ENCODE peak calls at places on chromosomes 2 and 18, in six cellular contexts. V, Y, L, I, U and M are unnamed samples.

GRCh38 chr2:80689106-80689505 is 384.6 kb upstream of the LRRTM1 start:
- DNase-seq in I (no peak), U (no peak), Y (no peak), L (no peak), V (no peak), M (no peak)

GRCh38 chr2:55026202-55026601 is 24.0 kb downstream of the RTN4 start:
- DNase-seq in U (no peak), L (no peak), V (no peak), I (peak), Y (no peak), M (peak)

GRCh38 chr2:226971029-226971584 is 135.3 kb downstream of the RHBDD1 start:
- DNase-seq in I (no peak), Y (no peak), U (no peak), V (no peak), L (no peak), M (no peak)

GRCh38 chr18:44895176-44895798 is 214.6 kb downstream of the SETBP1 start:
- DNase-seq in U (no peak), Y (no peak), V (peak), L (peak), I (peak), M (peak)

GRCh38 chr2:239165206-239165831 is 235.5 kb downstream of the HDAC4 start:
- DNase-seq in I (no peak), U (no peak), Y (peak), L (no peak), V (no peak), M (no peak)

GRCh38 chr2:237786936-237787335 is 11.6 kb upstream of the RBM44 start:
- DNase-seq in Y (no peak), I (no peak), U (no peak), V (no peak), L (no peak), M (no peak)

GRCh38 chr2:127570282-127571250 is 35.1 kb downstream of the MYO7B start:
- DNase-seq in U (no peak), Y (peak), I (peak), L (no peak), V (no peak), M (no peak)

GRCh38 chr2:106011993-106012392 is 182.1 kb downstream of the UXS1 start:
- DNase-seq in U (no peak), V (no peak), L (no peak), I (no peak), Y (no peak), M (no peak)

GRCh38 chr2:149715005-149715592 is 127.5 kb upstream of the MMADHC start:
- DNase-seq in L (peak), V (no peak), U (peak), Y (no peak), I (peak), M (peak)

GRCh38 chr18:46448347-46448746 is 208.7 kb downstream of the LOXHD1 start:
- DNase-seq in V (no peak), Y (no peak), I (no peak), L (no peak), U (no peak), M (no peak)

GRCh38 chr2:23485261-23485660 is 100.3 kb downstream of the KLHL29 start:
- DNase-seq in V (no peak), L (no peak), U (no peak), I (no peak), Y (no peak), M (no peak)

GRCh38 chr18:79856119-79857080 is 58.7 kb downstream of the KCNG2 start:
- DNase-seq in I (no peak), U (no peak), L (peak), Y (no peak), V (peak), M (peak)

GRCh38 chr18:23994361-23994902 is 20.1 kb upstream of the TTC39C start:
- DNase-seq in L (peak), U (peak), Y (peak), I (peak), V (no peak), M (no peak)

GRCh38 chr2:181275643-181276070 is 181.5 kb upstream of the ITGA4 start:
- DNase-seq in I (no peak), L (no peak), V (peak), Y (no peak), U (no peak), M (peak)

GRCh38 chr2:20588918-20589871 is 61.7 kb downstream of the HS1BP3 start:
- DNase-seq in I (no peak), Y (peak), V (no peak), U (no peak), L (no peak), M (no peak)

GRCh38 chr18:76875390-76876330 is 53.3 kb downstream of the ZNF236 start:
- DNase-seq in Y (no peak), L (peak), U (peak), I (peak), V (peak), M (peak)

GRCh38 chr2:16661536-16661935 is 4.1 kb downstream of the CYRIA start:
- DNase-seq in U (no peak), I (no peak), V (no peak), L (no peak), Y (no peak), M (no peak)

GRCh38 chr2:208033701-208034502 is 8.6 kb upstream of the PLEKHM3 start:
- DNase-seq in V (peak), Y (no peak), I (peak), U (peak), L (no peak), M (peak)

GRCh38 chr2:35454966-35455638 is 900.5 kb upstream of the CRIM1 start:
- DNase-seq in I (peak), V (no peak), L (no peak), U (peak), Y (no peak), M (no peak)

GRCh38 chr2:28004086-28004485 is 113.6 kb downstream of the BABAM2 start:
- DNase-seq in L (peak), V (peak), I (peak), Y (no peak), U (no peak), M (no peak)

GRCh38 chr2:239027431-239028252 is 179.8 kb downstream of the TWIST2 start:
- DNase-seq in I (no peak), Y (no peak), V (no peak), L (no peak), U (no peak), M (no peak)

GRCh38 chr2:205769879-205770278 is 87.6 kb downstream of the NRP2 start:
- DNase-seq in V (no peak), U (no peak), I (no peak), L (no peak), Y (no peak), M (no peak)

GRCh38 chr2:8148260-8148880 is 533.5 kb upstream of the ID2 start:
- DNase-seq in U (peak), L (peak), V (no peak), I (peak), Y (no peak), M (no peak)

GRCh38 chr2:134395779-134396178 is 141.9 kb downstream of the MGAT5 start:
- DNase-seq in I (no peak), U (no peak), Y (no peak), V (no peak), L (no peak), M (no peak)

GRCh38 chr2:191533693-191534175 is 144.2 kb upstream of the NABP1 start:
- DNase-seq in U (no peak), L (no peak), Y (no peak), I (no peak), V (no peak), M (no peak)

GRCh38 chr2:128287780-128288735 is 30.6 kb downstream of the HS6ST1 start:
- DNase-seq in Y (peak), U (no peak), I (no peak), L (no peak), V (no peak), M (peak)

GRCh38 chr2:147366281-147366680 is 478.5 kb upstream of the ACVR2A start:
- DNase-seq in I (no peak), Y (no peak), L (no peak), U (no peak), V (no peak), M (no peak)

GRCh38 chr18:33022370-33022769 is 249.5 kb upstream of the KLHL14 start:
- DNase-seq in I (no peak), U (no peak), V (no peak), Y (no peak), L (no peak), M (peak)

GRCh38 chr18:76528477-76529432 is 33.7 kb upstream of the ZNF516 start:
- DNase-seq in L (peak), Y (peak), I (peak), V (peak), U (no peak), M (no peak)

GRCh38 chr2:19176977-19177376 is 181.4 kb downstream of the OSR1 start:
- DNase-seq in I (peak), V (no peak), L (peak), U (no peak), Y (no peak), M (no peak)

GRCh38 chr2:46487667-46488333 is 8.4 kb downstream of the TMEM247 start:
- DNase-seq in U (no peak), I (no peak), V (no peak), L (peak), Y (peak), M (no peak)

GRCh38 chr18:3793545-3793944 is 343.6 kb downstream of the TGIF1 start:
- DNase-seq in Y (no peak), V (no peak), U (no peak), I (no peak), L (no peak), M (no peak)

GRCh38 chr2:10278029-10278762 is 24.5 kb upstream of the HPCAL1 start:
- DNase-seq in Y (peak), L (peak), I (peak), U (no peak), V (peak), M (peak)

GRCh38 chr2:45119855-45120254 is 110.6 kb upstream of the SIX2 start:
- DNase-seq in I (peak), Y (no peak), L (peak), V (no peak), U (no peak), M (no peak)

GRCh38 chr18:34970106-34970505 is 71.1 kb upstream of the MAPRE2 start:
- DNase-seq in L (peak), Y (no peak), I (peak), U (no peak), V (no peak), M (no peak)

GRCh38 chr2:128279786-128280701 is 38.6 kb downstream of the HS6ST1 start:
- DNase-seq in Y (peak), I (no peak), L (no peak), V (no peak), U (no peak), M (no peak)

GRCh38 chr2:163407296-163407695 is 328.5 kb downstream of the FIGN start:
- DNase-seq in Y (no peak), V (no peak), L (no peak), I (no peak), U (no peak), M (no peak)

GRCh38 chr2:213958086-213958485 is 452.8 kb upstream of the VWC2L start:
- DNase-seq in U (no peak), L (no peak), I (peak), V (no peak), Y (no peak), M (no peak)

GRCh38 chr2:161564906-161565305 is 59.3 kb upstream of the SLC4A10 start:
- DNase-seq in Y (no peak), U (no peak), L (no peak), V (no peak), I (no peak), M (no peak)